ENCODE peak calls at places on chromosomes 7 and 10, in five cellular contexts. T, M, Q, L and W are unnamed samples.
A peak's percentile ranks its signal among the peaks of the same experiment; 100 is the strongest.

GRCh38 chr10:29392376-29393021 is 103.6 kb downstream of the LYZL1 start:
- DNase-seq in M (peak; percentile 41), T (peak; percentile 47), L (peak; percentile 51), Q (peak; percentile 30), W (peak; percentile 19)

GRCh38 chr10:119917777-119918176 is 25.2 kb downstream of the SEC23IP start:
- DNase-seq in M (peak; percentile 27), Q (no peak), T (no peak), L (no peak), W (no peak)

GRCh38 chr10:52621635-52622079 is 150.9 kb downstream of the MBL2 start:
- DNase-seq in M (peak; percentile 53), L (no peak), Q (no peak), T (peak; percentile 27), W (no peak)

GRCh38 chr10:112296908-112297331 is 13.7 kb downstream of the TECTB start:
- DNase-seq in L (no peak), Q (no peak), M (no peak), T (no peak), W (no peak)

GRCh38 chr7:151726875-151727578 is 149.9 kb downstream of the PRKAG2 start:
- DNase-seq in M (no peak), Q (no peak), T (no peak), L (no peak), W (no peak)

GRCh38 chr10:97921581-97922377 is 72.1 kb downstream of the GOLGA7B start:
- DNase-seq in T (no peak), Q (peak; percentile 31), M (peak; percentile 38), L (no peak), W (no peak)

GRCh38 chr7:94297397-94297838 is 97.3 kb upstream of the COL1A2 start:
- DNase-seq in L (peak; percentile 86), M (peak; percentile 99), Q (peak; percentile 77), T (no peak), W (peak; percentile 81)

GRCh38 chr7:45661302-45661995 is 87.3 kb downstream of the ADCY1 start:
- DNase-seq in L (no peak), Q (no peak), M (no peak), T (no peak), W (no peak)

GRCh38 chr7:141666071-141666470 is 35.9 kb downstream of the DENND11 start:
- DNase-seq in M (no peak), Q (no peak), L (no peak), T (no peak), W (no peak)

GRCh38 chr10:125192005-125192404 is 31.6 kb upstream of the CTBP2 start:
- DNase-seq in T (no peak), Q (no peak), L (no peak), M (no peak), W (no peak)

GRCh38 chr7:103387267-103387666 is 39.8 kb downstream of the PSMC2 start:
- DNase-seq in T (no peak), Q (no peak), L (no peak), M (no peak), W (no peak)

GRCh38 chr7:23055582-23056178 is 41.8 kb upstream of the HYCC1 start:
- DNase-seq in Q (peak; percentile 81), T (peak; percentile 76), L (peak; percentile 77), M (peak; percentile 76), W (peak; percentile 57)

GRCh38 chr10:97185326-97186058 is at the start of gene SLIT1:
- DNase-seq in M (no peak), L (no peak), Q (no peak), T (no peak), W (no peak)

GRCh38 chr10:86300931-86301330 is 65.7 kb downstream of the GRID1 start:
- DNase-seq in Q (no peak), L (no peak), M (no peak), T (no peak), W (no peak)

GRCh38 chr7:135761751-135762488 is 13.3 kb upstream of the FAM180A start:
- DNase-seq in L (peak; percentile 69), M (no peak), T (peak; percentile 30), Q (peak; percentile 68), W (peak; percentile 72)

GRCh38 chr10:123287594-123288247 is 133.5 kb downstream of the BUB3 start:
- DNase-seq in Q (peak; percentile 56), M (peak; percentile 77), T (no peak), L (peak; percentile 95), W (peak; percentile 96)

GRCh38 chr10:16297652-16298051 is 139.2 kb upstream of the PTER start:
- DNase-seq in Q (no peak), M (no peak), T (no peak), L (peak; percentile 15), W (peak; percentile 59)

GRCh38 chr7:12674861-12675260 is 12.6 kb upstream of the ARL4A start:
- DNase-seq in M (peak; percentile 69), L (peak; percentile 59), Q (peak; percentile 49), T (peak; percentile 50), W (peak; percentile 30)

GRCh38 chr7:17392846-17393245 is 94.4 kb downstream of the AHR start:
- DNase-seq in Q (no peak), T (no peak), L (no peak), M (peak; percentile 91), W (no peak)

GRCh38 chr10:12847361-12847975 is 154.0 kb downstream of the CCDC3 start:
- DNase-seq in M (no peak), Q (no peak), T (no peak), L (no peak), W (no peak)

GRCh38 chr10:22315455-22316285 is 518 bp upstream of the COMMD3 start:
- DNase-seq in M (peak; percentile 20), Q (no peak), T (peak; percentile 53), L (no peak), W (no peak)

GRCh38 chr10:62637249-62638061 is 167.1 kb upstream of the ADO start:
- DNase-seq in L (peak; percentile 66), Q (peak; percentile 20), M (peak; percentile 44), T (peak; percentile 3), W (peak; percentile 89)

GRCh38 chr7:521221-522070 is 1.8 kb upstream of the PDGFA start:
- DNase-seq in T (peak; percentile 29), L (no peak), Q (no peak), M (peak; percentile 19), W (peak; percentile 48)

GRCh38 chr10:52216852-52217251 is 97.2 kb upstream of the DKK1 start:
- DNase-seq in M (peak; percentile 71), T (peak; percentile 82), Q (peak; percentile 73), L (peak; percentile 22), W (peak; percentile 63)

GRCh38 chr10:103695584-103696005 is 159.8 kb downstream of the SH3PXD2A start:
- DNase-seq in T (no peak), Q (no peak), L (no peak), M (peak; percentile 72), W (no peak)

GRCh38 chr10:70271996-70272924 is 11.5 kb downstream of the NPFFR1 start:
- DNase-seq in M (peak; percentile 32), Q (no peak), L (no peak), T (no peak), W (no peak)

GRCh38 chr7:28722684-28723083 is 235.4 kb downstream of the TRIL start:
- DNase-seq in Q (no peak), L (no peak), T (no peak), M (no peak), W (no peak)

GRCh38 chr10:516766-517165 is 172.7 kb downstream of the DIP2C start:
- DNase-seq in Q (no peak), L (no peak), T (no peak), M (no peak), W (no peak)

GRCh38 chr10:46228076-46229071 is 58.4 kb upstream of the ANTXRL start:
- DNase-seq in T (peak; percentile 54), Q (peak; percentile 67), M (peak; percentile 42), L (peak; percentile 77), W (peak; percentile 46)

GRCh38 chr10:33506391-33506790 is 171.9 kb upstream of the NRP1 start:
- DNase-seq in M (no peak), T (no peak), Q (no peak), L (no peak), W (no peak)

GRCh38 chr7:128892521-128893250 is 17.8 kb downstream of the KCP start:
- DNase-seq in Q (no peak), M (no peak), L (no peak), T (no peak), W (no peak)

GRCh38 chr7:139561-140243 is 52.7 kb upstream of the FAM20C start:
- DNase-seq in T (no peak), Q (no peak), L (no peak), M (no peak), W (no peak)

GRCh38 chr10:74500806-74501205 is 325.6 kb upstream of the KAT6B start:
- DNase-seq in Q (peak; percentile 3), T (peak; percentile 75), M (peak; percentile 56), L (no peak), W (no peak)

GRCh38 chr7:1928555-1929348 is 258.7 kb downstream of the ELFN1 start:
- DNase-seq in M (no peak), T (no peak), Q (no peak), L (no peak), W (no peak)

GRCh38 chr10:78997635-78998618 is 70.8 kb upstream of the ZMIZ1 start:
- DNase-seq in T (no peak), Q (no peak), M (no peak), L (peak; percentile 39), W (no peak)

GRCh38 chr10:131532745-131533341 is 221.3 kb upstream of the TCERG1L start:
- DNase-seq in L (no peak), M (no peak), T (no peak), Q (no peak), W (no peak)

GRCh38 chr10:2619927-2620326 is 447.4 kb upstream of the PFKP start:
- DNase-seq in M (no peak), L (no peak), T (no peak), Q (no peak), W (no peak)

GRCh38 chr7:77687100-77687746 is 9.0 kb upstream of the RSBN1L start:
- DNase-seq in M (peak; percentile 80), L (peak; percentile 27), T (no peak), Q (no peak), W (no peak)

GRCh38 chr7:36303202-36304098 is 86.2 kb upstream of the ANLN start:
- DNase-seq in T (peak; percentile 54), M (peak; percentile 97), L (peak; percentile 90), Q (peak; percentile 99), W (peak; percentile 86)